ENCODE peak calls at places on chromosome 3, in four cellular contexts. D is D721Med, G is anterior cingulate cortex, L is ureter. T is an unnamed sample.
A peak's percentile ranks its signal among the peaks of the same experiment; 100 is the strongest.

GRCh38 chr3:155676252-155676981 is 68.5 kb downstream of the PLCH1 start:
- DNase-seq in D (no peak), G (no peak), L (no peak), T (peak; percentile 71)

GRCh38 chr3:81863714-81864113 is 102.3 kb upstream of the GBE1 start:
- DNase-seq in D (no peak), G (no peak), L (no peak), T (no peak)

GRCh38 chr3:192825657-192826200 is 91.9 kb downstream of the MB21D2 start:
- DNase-seq in D (no peak), G (no peak), L (no peak), T (no peak)

GRCh38 chr3:80543154-80543553 is 775.4 kb upstream of the ROBO1 start:
- DNase-seq in D (no peak), G (no peak), L (no peak), T (no peak)

GRCh38 chr3:125496701-125497100 is 23.3 kb downstream of the SNX4 start:
- DNase-seq in D (no peak), G (no peak), L (no peak), T (no peak)

GRCh38 chr3:186097663-186098451 is 11.0 kb downstream of the ETV5 start:
- DNase-seq in D (no peak), G (peak; percentile 46), L (peak; percentile 54), T (peak; percentile 75)

GRCh38 chr3:197836244-197836643 is 45.2 kb downstream of the LRCH3 start:
- DNase-seq in D (no peak), G (no peak), L (no peak), T (no peak)

GRCh38 chr3:155737844-155738460 is 6.9 kb downstream of the PLCH1 start:
- DNase-seq in D (no peak), G (no peak), L (peak; percentile 64), T (no peak)

GRCh38 chr3:25478964-25479726 is 51.1 kb downstream of the RARB start:
- DNase-seq in D (no peak), G (no peak), L (no peak), T (no peak)

T was measured in AG08395.